ENCODE peak calls at places on chromosome 15, in five cellular contexts. W, B, M, U and Z are unnamed samples.

GRCh38 chr15:91469627-91470567 is 369.8 kb downstream of the SV2B start:
- DNase-seq in U (no peak), W (no peak), B (no peak), M (no peak), Z (no peak)

GRCh38 chr15:58498821-58499580 is 67.2 kb downstream of the LIPC start:
- DNase-seq in M (no peak), W (no peak), U (no peak), B (peak), Z (no peak)

GRCh38 chr15:73389539-73389938 is 20.8 kb upstream of the HCN4 start:
- DNase-seq in U (peak), B (no peak), M (no peak), W (no peak), Z (no peak)

GRCh38 chr15:78415284-78415683 is 22.7 kb upstream of the IREB2 start:
- DNase-seq in M (no peak), U (no peak), W (no peak), B (peak), Z (no peak)

GRCh38 chr15:68218847-68219798 is 10.4 kb downstream of the CLN6 start:
- DNase-seq in W (no peak), B (no peak), U (no peak), M (no peak), Z (no peak)

GRCh38 chr15:61159901-61160300 is 69.2 kb downstream of the RORA start:
- DNase-seq in U (no peak), M (no peak), B (no peak), W (no peak), Z (no peak)

GRCh38 chr15:22951381-22952280 is 28.5 kb downstream of the CYFIP1 start:
- DNase-seq in B (peak), U (no peak), W (no peak), M (no peak), Z (no peak)

GRCh38 chr15:57031605-57032004 is 113.2 kb downstream of the TCF12 start:
- DNase-seq in B (no peak), M (no peak), U (no peak), W (peak), Z (peak)

GRCh38 chr15:65595960-65596359 is 15.0 kb downstream of the INTS14 start:
- DNase-seq in M (no peak), U (peak), W (peak), B (peak), Z (peak)

GRCh38 chr15:63112871-63113270 is 8.8 kb upstream of the LACTB start:
- DNase-seq in M (no peak), W (no peak), B (no peak), U (no peak), Z (no peak)